ENCODE peak calls at places on chromosomes 7 and 10, in four cellular contexts. I, E, H and Y are unnamed samples.

GRCh38 chr10:24784061-24784460 is 60.4 kb upstream of the ARHGAP21 start:
- DNase-seq in I (no peak), E (no peak), H (no peak), Y (peak; percentile 12)

GRCh38 chr10:79007843-79008319 is 60.9 kb upstream of the ZMIZ1 start:
- DNase-seq in I (no peak), E (no peak), H (peak; percentile 61), Y (no peak)

GRCh38 chr10:123380491-123381085 is 226.4 kb downstream of the BUB3 start:
- DNase-seq in I (no peak), E (no peak), H (no peak), Y (peak; percentile 32)

GRCh38 chr10:11612004-11613001 is 853 bp upstream of the USP6NL start:
- DNase-seq in I (no peak), E (peak; percentile 25), H (peak; percentile 24), Y (peak; percentile 23)

GRCh38 chr7:7221602-7222038 is 39.3 kb downstream of the C1GALT1 start:
- DNase-seq in I (no peak), E (no peak), H (peak; percentile 96), Y (peak; percentile 92)

GRCh38 chr7:1455955-1456354 is 3.3 kb downstream of the MICALL2 start:
- DNase-seq in I (no peak), E (no peak), H (no peak), Y (no peak)

GRCh38 chr7:123635551-123636359 is 19.9 kb upstream of the LMOD2 start:
- DNase-seq in I (no peak), E (no peak), H (peak; percentile 55), Y (no peak)

GRCh38 chr10:5638494-5638893 is 27.9 kb downstream of the ASB13 start:
- DNase-seq in I (no peak), E (no peak), H (no peak), Y (no peak)

GRCh38 chr7:36763084-36763807 is 39.0 kb upstream of the AOAH start:
- DNase-seq in I (no peak), E (no peak), H (peak; percentile 34), Y (no peak)

GRCh38 chr10:48943096-48943495 is 3.5 kb upstream of the LRRC18 start:
- DNase-seq in I (no peak), E (no peak), H (no peak), Y (no peak)

GRCh38 chr7:42197391-42197790 is 39.6 kb downstream of the GLI3 start:
- DNase-seq in I (no peak), E (no peak), H (peak; percentile 65), Y (no peak)

GRCh38 chr7:142569851-142570250 is 179.4 kb upstream of the PRSS1 start:
- DNase-seq in I (no peak), E (no peak), H (no peak), Y (no peak)

GRCh38 chr10:59817806-59818205 is 64.6 kb upstream of the MRLN start:
- DNase-seq in I (no peak), E (no peak), H (no peak), Y (no peak)

GRCh38 chr7:102291056-102291915 is 4.6 kb downstream of the SH2B2 start:
- DNase-seq in I (no peak), E (no peak), H (no peak), Y (peak; percentile 21)

GRCh38 chr10:46255696-46256355 is 31.0 kb upstream of the ANTXRL start:
- DNase-seq in I (peak; percentile 88), E (peak; percentile 76), H (peak; percentile 51), Y (peak; percentile 40)

DNA sequence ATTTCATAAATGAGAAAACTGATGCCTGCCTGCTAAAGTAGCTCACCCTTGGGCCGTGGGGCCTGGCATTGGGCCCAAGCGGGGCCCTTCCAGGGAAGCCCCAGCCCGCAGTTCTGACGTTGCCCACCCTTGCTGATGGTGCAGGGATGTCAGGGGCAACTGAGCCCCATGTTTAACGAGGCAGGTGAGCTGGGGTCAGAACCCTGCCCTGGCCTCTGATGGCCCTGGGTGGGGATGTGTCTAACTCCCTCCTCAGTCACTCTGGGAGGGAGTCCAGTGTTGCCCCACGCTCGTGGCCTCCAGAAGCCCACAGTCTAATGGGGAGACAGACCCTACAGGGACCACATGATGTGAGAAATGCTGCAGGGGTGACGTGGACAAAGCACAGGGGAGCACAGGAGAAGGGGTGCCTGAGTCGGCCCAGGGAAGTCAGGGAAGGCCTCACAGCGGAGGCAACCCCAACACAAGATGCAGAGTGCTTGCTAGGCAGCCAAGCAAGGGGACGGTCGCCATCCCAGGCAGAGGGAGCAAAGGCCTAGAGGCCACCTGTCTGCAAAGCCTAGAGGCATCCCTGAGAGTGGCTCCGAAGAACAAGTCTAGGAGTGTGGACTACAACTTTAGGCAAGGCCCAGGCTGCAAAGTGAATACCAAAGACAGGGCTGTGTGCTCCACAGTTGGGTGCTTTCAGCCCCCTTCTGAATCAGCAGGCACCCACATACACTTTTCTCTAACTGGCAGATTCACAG is 25.2 kb downstream of the DDIT4 start:
- DNase-seq in I (no peak), E (no peak), H (no peak), Y (no peak)
- H3K27ac ChIP-seq in I (peak overlapping the region; percentile 96), E (no peak overlapping the region), H (no peak overlapping the region), Y (peak overlapping the region; percentile 94)

GRCh38 chr7:50954716-50955115 is 172.0 kb upstream of the GRB10 start:
- DNase-seq in I (no peak), E (no peak), H (no peak), Y (no peak)
- H3K27ac ChIP-seq in I (peak overlapping the region; percentile 49), E (no peak overlapping the region), H (no peak overlapping the region), Y (no peak overlapping the region)

GRCh38 chr7:69597278-69598076 is 798 bp upstream of the AUTS2 start:
- DNase-seq in I (peak; percentile 77), E (peak; percentile 22), H (peak; percentile 21), Y (no peak)

GRCh38 chr7:69598487-69599148 is 343 bp downstream of the AUTS2 start:
- DNase-seq in I (peak; percentile 56), E (peak; percentile 19), H (no peak), Y (peak; percentile 4)

GRCh38 chr7:69599879-69600764 is 1.8 kb downstream of the AUTS2 start:
- DNase-seq in I (peak; percentile 65), E (peak; percentile 17), H (no peak), Y (no peak)

GRCh38 chr7:69598081-69598486 is at the start of gene AUTS2:
- DNase-seq in I (peak; percentile 91), E (peak; percentile 57), H (peak; percentile 77), Y (peak; percentile 3)

GRCh38 chr7:69599211-69599878 is 1.1 kb downstream of the AUTS2 start:
- DNase-seq in I (peak; percentile 63), E (no peak), H (peak; percentile 17), Y (no peak)
- H3K27ac ChIP-seq in I (peak overlapping the region; percentile 95), E (no peak overlapping the region), H (no peak overlapping the region), Y (no peak overlapping the region)

DNA sequence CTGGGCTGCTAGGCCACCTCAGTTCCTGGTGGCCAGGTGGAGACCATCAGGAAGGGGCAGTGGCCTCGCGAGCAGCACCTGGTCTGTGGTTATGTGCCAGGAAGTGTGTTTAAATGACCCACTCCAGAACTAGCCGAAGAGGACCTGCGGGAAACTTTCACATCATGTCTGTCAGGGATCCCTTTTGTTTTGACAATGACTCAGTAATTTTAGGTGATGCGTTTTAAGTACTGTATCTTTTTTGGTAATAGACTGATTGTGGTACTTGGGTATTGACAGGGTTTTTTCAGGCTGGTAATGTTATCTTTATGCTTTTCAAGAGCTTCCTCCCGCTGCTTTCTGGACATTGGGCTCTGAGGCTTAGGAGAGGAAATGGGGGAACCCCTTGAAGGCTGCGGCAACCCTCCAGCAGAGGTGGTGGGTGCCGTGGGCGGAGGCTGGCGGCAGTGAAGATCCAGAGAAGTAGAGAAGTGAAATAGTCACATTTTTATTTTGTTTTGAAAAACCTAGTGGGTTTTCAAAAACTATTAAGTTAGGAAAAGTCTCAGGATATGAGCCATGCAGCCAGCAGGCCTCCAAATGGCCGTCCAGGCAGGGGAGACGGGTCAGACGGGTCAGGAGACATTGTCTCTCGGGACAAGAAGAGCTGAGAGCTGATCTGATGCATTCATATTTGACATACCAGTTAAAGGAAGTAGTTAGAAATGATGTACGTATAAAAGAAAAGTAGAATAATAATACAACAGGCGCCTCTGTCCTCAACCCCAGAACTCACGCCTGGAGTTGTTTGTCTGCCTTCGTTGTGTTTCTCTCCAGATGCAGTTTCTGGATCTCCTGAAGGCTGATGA is 27.7 kb downstream of the PPP2R2D start:
- DNase-seq in I (no peak), E (no peak), H (peak; percentile 33), Y (peak; percentile 24)
- H3K27ac ChIP-seq in I (peak overlapping the region; percentile 31), E (no peak overlapping the region), H (peak overlapping the region; percentile 90), Y (no peak overlapping the region)